ENCODE peak calls at places on chromosomes 3 and 15, in ten cellular contexts. S is spleen; O is A549; W is IMR-90; I is suprapubic skin; K is CD4-positive, alpha-beta memory T cell; Y is NT2/D1; V is astrocyte; G is cardiac muscle cell; B is CD4-positive, CD25-positive, alpha-beta regulatory T cell. X is an unnamed sample.

GRCh38 chr3:113287818-113288648 is 76.7 kb downstream of the BOC start:
- DNase-seq in S (no peak), O (peak; percentile 74), W (peak; percentile 72), I (no peak), K (peak; percentile 37), Y (peak; percentile 78), V (peak; percentile 27), G (peak; percentile 75), B (peak; percentile 34), X (no peak)

GRCh38 chr15:48796930-48797329 is 13.9 kb downstream of the CEP152 start:
- DNase-seq in S (no peak), O (peak; percentile 9), W (peak; percentile 90), I (no peak), K (no peak), Y (no peak), V (peak; percentile 81), G (no peak), B (no peak), X (no peak)

GRCh38 chr3:115071122-115071521 is 76.0 kb downstream of the ZBTB20 start:
- DNase-seq in S (no peak), O (no peak), W (no peak), I (no peak), K (no peak), Y (no peak), V (peak; percentile 55), G (no peak), B (no peak), X (no peak)

GRCh38 chr15:87689716-87690115 is 566.8 kb downstream of the NTRK3 start:
- DNase-seq in S (no peak), O (no peak), W (no peak), I (no peak), K (no peak), Y (no peak), V (no peak), G (no peak), B (no peak), X (no peak)

GRCh38 chr15:77631790-77632551 is 741 bp downstream of the LINGO1 start:
- DNase-seq in S (no peak), O (peak; percentile 16), W (no peak), I (no peak), K (no peak), Y (no peak), V (no peak), G (peak; percentile 66), B (no peak), X (no peak)

GRCh38 chr3:114178770-114179368 is at the start of gene DRD3:
- DNase-seq in S (no peak), O (peak; percentile 7), W (peak; percentile 44), I (no peak), K (no peak), Y (peak; percentile 55), V (peak; percentile 34), G (peak; percentile 89), B (peak; percentile 15), X (peak; percentile 18)

GRCh38 chr3:71681224-71681668 is 44.0 kb downstream of the EIF4E3 start:
- DNase-seq in S (no peak), O (peak; percentile 44), W (peak; percentile 83), I (no peak), K (peak; percentile 20), Y (peak; percentile 46), V (peak; percentile 49), G (peak; percentile 76), B (no peak), X (no peak)

GRCh38 chr15:58463815-58464697 is 32.3 kb downstream of the LIPC start:
- DNase-seq in S (no peak), O (no peak), W (peak; percentile 73), I (no peak), K (no peak), Y (no peak), V (peak; percentile 29), G (no peak), B (no peak), X (peak; percentile 39)

GRCh38 chr3:124429129-124429815 is 301.0 kb upstream of the UMPS start:
- DNase-seq in S (no peak), O (peak; percentile 9), W (peak; percentile 53), I (no peak), K (no peak), Y (no peak), V (peak; percentile 69), G (no peak), B (no peak), X (peak; percentile 84)

GRCh38 chr3:167031364-167032049 is 348.6 kb downstream of the ZBBX start:
- DNase-seq in S (no peak), O (no peak), W (no peak), I (no peak), K (no peak), Y (no peak), V (no peak), G (no peak), B (no peak), X (peak; percentile 7)

GRCh38 chr3:125191256-125191655 is 21.3 kb downstream of the SLC12A8 start:
- DNase-seq in S (no peak), O (no peak), W (peak; percentile 50), I (no peak), K (no peak), Y (no peak), V (peak; percentile 74), G (no peak), B (no peak), X (no peak)

GRCh38 chr3:99969133-99969532 is 145.2 kb downstream of the FILIP1L start:
- DNase-seq in S (no peak), O (no peak), W (no peak), I (no peak), K (no peak), Y (no peak), V (no peak), G (no peak), B (no peak), X (peak; percentile 26)

GRCh38 chr3:99971761-99972160 is 142.5 kb downstream of the FILIP1L start:
- DNase-seq in S (no peak), O (no peak), W (no peak), I (no peak), K (no peak), Y (no peak), V (no peak), G (no peak), B (no peak), X (peak; percentile 25)

GRCh38 chr3:99970198-99970597 is 144.1 kb downstream of the FILIP1L start:
- DNase-seq in S (no peak), O (no peak), W (no peak), I (no peak), K (no peak), Y (no peak), V (no peak), G (no peak), B (no peak), X (no peak)

GRCh38 chr3:99974989-99975388 is 139.3 kb downstream of the FILIP1L start:
- DNase-seq in S (no peak), O (no peak), W (no peak), I (no peak), K (no peak), Y (no peak), V (no peak), G (no peak), B (no peak), X (peak; percentile 26)

DNA sequence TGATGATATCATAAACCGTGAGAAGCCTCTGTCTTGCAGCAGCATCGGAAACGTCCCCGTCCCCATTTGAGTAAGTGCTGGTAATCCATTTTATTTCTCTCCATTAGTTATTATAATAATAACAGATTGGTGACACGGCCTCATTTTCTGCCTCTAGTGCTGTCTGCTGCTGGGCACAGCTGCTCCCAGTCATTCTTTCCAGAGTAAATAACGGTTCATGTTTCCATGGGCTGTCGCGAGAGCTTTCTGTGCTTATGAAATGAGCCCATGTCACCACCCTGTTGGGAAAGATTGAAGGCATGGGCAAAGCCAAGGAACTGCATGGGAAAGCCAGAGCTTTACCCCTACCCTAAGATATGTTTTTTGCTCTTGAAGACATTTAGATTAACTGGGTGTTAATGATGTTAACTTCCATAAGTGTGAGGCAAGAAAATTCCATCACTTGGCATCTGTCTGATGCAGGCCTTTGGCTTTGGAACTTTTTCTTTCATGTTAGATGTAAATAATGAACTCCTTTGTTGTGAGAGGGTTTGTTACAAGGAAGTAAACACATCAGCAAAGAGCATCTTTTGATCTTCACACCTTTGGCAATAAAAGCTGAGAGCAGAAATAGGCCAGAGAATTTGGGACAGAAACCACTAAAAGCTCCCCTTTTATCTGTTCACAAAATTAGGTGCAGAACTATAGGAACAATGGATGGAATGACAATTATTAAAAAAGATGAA is 141.8 kb downstream of the FILIP1L start:
- DNase-seq in S (no peak), O (no peak), W (peak; percentile 45), I (no peak), K (no peak), Y (no peak), V (no peak), G (no peak), B (no peak), X (no peak)
- H3K4me1 ChIP-seq in S (no peaks in the 10 kb centered on the region), O (no peaks in the 10 kb centered on the region), W (peaks cover 4% of the 10 kb centered on the region), I (peaks cover 27% of the 10 kb centered on the region), K (no peaks in the 10 kb centered on the region), Y (no peaks in the 10 kb centered on the region), V (no peaks in the 10 kb centered on the region), G (no peaks in the 10 kb centered on the region), B (no peaks in the 10 kb centered on the region), X (peaks cover 17% of the 10 kb centered on the region)

DNA sequence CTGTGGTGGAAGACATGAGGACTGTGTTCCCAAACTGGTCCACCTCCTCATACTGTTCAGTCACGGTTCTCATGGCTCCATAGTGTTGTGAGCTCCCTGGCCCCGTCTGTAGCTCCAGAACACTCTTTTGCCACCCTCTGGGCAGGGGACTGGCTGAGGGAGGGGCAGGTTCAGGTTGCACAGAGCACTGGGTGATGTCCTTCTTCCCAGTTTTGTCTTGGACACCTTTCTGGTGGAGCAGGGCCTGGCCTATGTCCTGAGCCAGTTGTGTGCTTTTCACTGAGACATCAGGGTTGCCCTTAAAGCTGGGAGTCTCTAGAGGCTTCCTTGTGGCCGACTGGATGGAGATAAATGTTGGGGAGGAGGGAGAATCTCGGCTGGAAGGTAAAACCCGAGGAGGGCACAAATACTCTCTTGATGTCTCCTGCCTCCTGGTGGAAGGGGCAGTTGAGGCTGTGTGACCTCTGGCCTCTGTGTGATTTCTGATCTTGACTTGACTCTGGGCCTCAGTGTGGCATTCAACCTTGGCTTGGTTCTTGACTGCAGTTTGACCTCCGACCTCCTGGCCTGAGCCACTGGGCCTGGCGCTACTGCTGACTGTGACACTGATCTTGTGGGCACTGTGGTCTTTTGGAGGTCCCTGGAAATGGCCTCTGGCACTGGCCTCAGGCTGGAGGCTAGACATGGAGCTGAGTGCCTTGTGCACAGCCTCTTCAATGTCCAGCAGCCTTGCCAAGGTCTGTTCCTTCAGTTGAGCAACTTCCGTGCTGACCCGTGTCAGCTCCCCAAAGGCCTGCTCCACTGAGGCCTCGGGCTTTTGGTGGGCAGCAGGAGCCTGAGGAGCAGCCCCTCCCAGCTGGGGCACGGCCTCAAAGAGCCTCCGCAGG is 8.1 kb downstream of the XIRP1 start:
- DNase-seq in S (no peak), O (no peak), W (no peak), I (no peak), K (no peak), Y (no peak), V (no peak), G (no peak), B (no peak), X (no peak)
- H3K4me1 ChIP-seq in S (peaks cover 18% of the 10 kb centered on the region), O (peaks cover 11% of the 10 kb centered on the region), W (peaks cover 5% of the 10 kb centered on the region), I (peaks cover 39% of the 10 kb centered on the region), K (peaks cover 18% of the 10 kb centered on the region), Y (peaks cover 4% of the 10 kb centered on the region), V (peaks cover 4% of the 10 kb centered on the region), G (peaks cover 8% of the 10 kb centered on the region), B (peaks cover 20% of the 10 kb centered on the region), X (peaks cover 13% of the 10 kb centered on the region)

GRCh38 chr3:194272861-194273266 is 78.3 kb downstream of the CPN2 start:
- DNase-seq in S (peak; percentile 59), O (no peak), W (no peak), I (peak; percentile 84), K (no peak), Y (no peak), V (no peak), G (no peak), B (no peak), X (no peak)
- H3K4me1 ChIP-seq in S (peaks cover 15% of the 10 kb centered on the region), O (peaks cover 15% of the 10 kb centered on the region), W (peaks cover 6% of the 10 kb centered on the region), I (peaks cover 86% of the 10 kb centered on the region), K (no peaks in the 10 kb centered on the region), Y (peaks cover 40% of the 10 kb centered on the region), V (peaks cover 38% of the 10 kb centered on the region), G (peaks cover 2% of the 10 kb centered on the region), B (no peaks in the 10 kb centered on the region), X (no peaks in the 10 kb centered on the region)

GRCh38 chr15:57227181-57227580 is 149.1 kb upstream of the CGNL1 start:
- DNase-seq in S (no peak), O (no peak), W (no peak), I (no peak), K (no peak), Y (no peak), V (no peak), G (no peak), B (no peak), X (no peak)
- H3K4me1 ChIP-seq in S (no peaks in the 10 kb centered on the region), O (no peaks in the 10 kb centered on the region), W (peaks cover 3% of the 10 kb centered on the region), I (peaks cover 15% of the 10 kb centered on the region), K (no peaks in the 10 kb centered on the region), Y (no peaks in the 10 kb centered on the region), V (peaks cover 22% of the 10 kb centered on the region), G (peaks cover 16% of the 10 kb centered on the region), B (no peaks in the 10 kb centered on the region), X (no peaks in the 10 kb centered on the region)

X was measured in foreskin keratinocyte.